ENCODE peak calls at places on chromosome 5, in five cellular contexts. Q is WTC11, B is body of pancreas, T is neural crest cell, X is fibroblast of pulmonary artery. Z is an unnamed sample.

GRCh38 chr5:98769256-98770157 is 4.0 kb upstream of the RGMB start:
- DNase-seq in B (peak; percentile 49), T (peak; percentile 27), Q (peak; percentile 59), X (peak; percentile 53), Z (peak; percentile 56)

GRCh38 chr5:33445808-33446207 is 5.0 kb downstream of the TARS1 start:
- DNase-seq in Q (no peak), B (no peak), X (no peak), T (no peak), Z (no peak)

GRCh38 chr5:176780071-176780850 is 30.1 kb upstream of the UNC5A start:
- DNase-seq in X (no peak), Q (no peak), B (no peak), T (no peak), Z (no peak)

GRCh38 chr5:54725391-54726280 is 208.1 kb downstream of the SNX18 start:
- DNase-seq in Q (no peak), X (no peak), T (no peak), B (no peak), Z (no peak)

GRCh38 chr5:115192098-115192497 is 22.4 kb upstream of the TRIM36 start:
- DNase-seq in Q (no peak), X (no peak), T (no peak), B (no peak), Z (no peak)

GRCh38 chr5:159933531-159934485 is 17.5 kb downstream of the ADRA1B start:
- DNase-seq in X (no peak), T (no peak), Q (no peak), B (no peak), Z (no peak)

GRCh38 chr5:156683509-156683908 is 166.6 kb upstream of the PPP1R2B start:
- DNase-seq in T (no peak), X (no peak), Q (no peak), B (no peak), Z (no peak)

GRCh38 chr5:111583761-111584203 is 71.4 kb upstream of the STARD4 start:
- DNase-seq in B (no peak), T (no peak), Q (no peak), X (no peak), Z (peak; percentile 54)

GRCh38 chr5:132825165-132825823 is 5.2 kb downstream of the SHROOM1 start:
- DNase-seq in T (no peak), B (no peak), Q (peak; percentile 71), X (no peak), Z (no peak)

GRCh38 chr5:132497488-132497997 is 7.0 kb upstream of the IRF1 start:
- DNase-seq in B (peak; percentile 81), Q (no peak), X (peak; percentile 94), T (no peak), Z (peak; percentile 94)

GRCh38 chr5:58447231-58447630 is 12.7 kb downstream of the PLK2 start:
- DNase-seq in T (no peak), X (peak; percentile 18), B (no peak), Q (no peak), Z (no peak)

GRCh38 chr5:131640043-131640856 is 5.2 kb upstream of the RAPGEF6 start:
- DNase-seq in Q (no peak), X (peak; percentile 42), B (no peak), T (no peak), Z (peak; percentile 50)

GRCh38 chr5:149030392-149030791 is 32.5 kb downstream of the SH3TC2 start:
- DNase-seq in T (no peak), B (no peak), Q (no peak), X (no peak), Z (no peak)

GRCh38 chr5:132460835-132461230 is 29.7 kb downstream of the IRF1 start:
- DNase-seq in T (no peak), X (no peak), B (no peak), Q (no peak), Z (no peak)

GRCh38 chr5:14708551-14708950 is 44.0 kb downstream of the OTULIN start:
- DNase-seq in T (no peak), Q (no peak), X (no peak), B (no peak), Z (no peak)

GRCh38 chr5:55864606-55865541 is 13.7 kb downstream of the IL31RA start:
- DNase-seq in X (peak; percentile 61), B (peak; percentile 10), T (no peak), Q (no peak), Z (no peak)

GRCh38 chr5:92514901-92515300 is 1066.1 kb downstream of the NR2F1-AS1 start:
- DNase-seq in Q (no peak), B (no peak), X (no peak), T (no peak), Z (peak; percentile 8)

DNA sequence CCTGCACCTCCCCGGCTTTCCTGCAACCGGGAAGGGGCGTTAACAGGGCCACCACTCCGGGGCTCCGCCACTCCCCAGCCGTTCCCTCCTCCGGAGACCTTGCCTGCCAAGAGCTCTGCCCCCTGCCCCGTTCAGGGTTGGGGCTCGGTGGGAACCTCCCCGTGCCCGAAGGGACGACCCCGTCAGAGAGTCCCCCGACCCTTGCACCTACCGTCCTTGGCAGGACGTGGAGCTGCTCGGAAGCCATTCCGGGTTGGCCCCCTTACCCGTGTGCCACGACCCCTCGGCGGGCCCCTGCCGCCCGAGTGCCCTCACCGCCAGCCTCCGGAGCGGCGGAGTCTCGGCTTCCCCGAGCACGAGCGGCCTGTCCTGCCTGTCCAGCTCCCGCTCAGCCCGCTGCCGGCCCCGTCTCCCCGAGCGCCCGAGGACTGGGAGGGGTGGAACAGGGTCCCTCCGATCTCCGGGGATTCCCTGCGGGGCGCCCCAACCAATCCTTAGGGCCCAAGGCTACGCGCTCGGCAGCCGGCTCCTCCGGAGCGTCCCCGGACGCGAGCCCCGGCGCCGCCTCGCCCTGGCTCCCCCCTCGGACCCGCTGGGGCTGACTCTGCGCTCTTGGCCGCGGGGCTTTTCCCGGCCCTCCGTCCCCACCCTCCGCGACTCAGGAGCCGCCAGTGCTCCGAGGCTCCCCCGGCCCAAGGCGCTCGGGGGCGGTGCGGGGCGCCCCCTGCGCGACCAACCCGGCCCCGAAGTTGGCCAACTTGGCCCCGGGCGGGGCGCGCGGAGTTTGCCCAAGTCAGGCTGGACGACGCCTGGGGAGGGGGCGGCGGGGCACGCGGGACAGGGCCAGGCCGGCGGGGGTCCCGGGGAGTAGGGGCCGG is 721 bp downstream of the ADAMTS2 start:
- DNase-seq in Q (peak; percentile 30), T (peak; percentile 27), X (no peak), B (no peak), Z (peak; percentile 16)
- TF ChIP-seq CTCF in Q (no peak), T (peak; percentile 25), X (no peak), B (no peak), Z (peak; percentile 0)

GRCh38 chr5:72525816-72526215 is 18.6 kb upstream of the ZNF366 start:
- DNase-seq in X (peak; percentile 94), Q (no peak), T (no peak), B (peak; percentile 34), Z (peak; percentile 67)

GRCh38 chr5:72537166-72537565 is 30.0 kb upstream of the ZNF366 start:
- DNase-seq in X (no peak), Q (no peak), B (no peak), T (no peak), Z (no peak)

GRCh38 chr5:72529383-72529782 is 22.2 kb upstream of the ZNF366 start:
- DNase-seq in T (no peak), B (no peak), X (no peak), Q (no peak), Z (no peak)

DNA sequence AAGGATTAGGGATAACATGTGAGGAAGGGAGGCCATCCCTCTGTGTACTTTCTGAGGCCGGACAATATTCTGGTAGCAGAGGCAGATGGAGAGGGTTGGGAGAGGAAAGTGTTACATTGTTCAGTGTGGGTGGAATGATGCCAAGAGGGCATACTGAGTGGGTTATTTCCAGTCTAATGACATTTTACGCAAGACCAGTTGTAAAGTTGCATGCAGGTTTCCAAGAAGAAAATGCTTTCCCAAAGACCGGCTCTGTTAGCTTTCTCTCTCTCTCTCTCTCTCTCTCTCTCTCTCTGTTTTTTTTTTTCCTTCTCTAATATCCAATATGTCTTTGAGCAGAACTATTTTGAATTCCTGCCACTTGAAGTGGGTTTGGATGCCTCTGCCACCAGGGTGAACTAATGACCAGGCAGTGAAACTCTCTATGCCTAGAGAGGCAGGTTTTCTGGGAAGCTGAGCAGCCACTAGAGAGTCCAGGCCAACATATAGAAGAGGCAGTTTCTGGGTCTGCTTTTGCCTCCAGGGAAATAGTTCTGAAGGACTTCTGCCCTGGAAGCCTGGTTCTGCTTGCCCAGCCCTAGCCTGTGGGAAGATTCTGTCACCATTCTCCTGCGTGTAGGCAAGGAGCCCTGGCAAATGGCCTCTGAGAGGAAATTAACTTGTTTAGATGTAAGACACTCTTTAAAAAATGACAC is 24.4 kb upstream of the ZNF366 start:
- DNase-seq in B (no peak), X (peak; percentile 56), Q (no peak), T (no peak), Z (peak; percentile 39)
- TF ChIP-seq CTCF in B (no peak), X (no peak), Q (no peak), T (no peak), Z (no peak)

GRCh38 chr5:154898210-154898609 is 39.8 kb downstream of the CNOT8 start:
- DNase-seq in Q (no peak), X (no peak), B (no peak), T (no peak), Z (no peak)

GRCh38 chr5:154893381-154893780 is 35.0 kb downstream of the CNOT8 start:
- DNase-seq in B (no peak), Q (no peak), X (no peak), T (no peak), Z (no peak)

GRCh38 chr5:154899107-154899816 is 38.7 kb downstream of the GEMIN5 start:
- DNase-seq in B (no peak), X (no peak), T (no peak), Q (no peak), Z (peak; percentile 5)

GRCh38 chr5:154895606-154896561 is 37.5 kb downstream of the CNOT8 start:
- DNase-seq in Q (no peak), X (no peak), T (no peak), B (no peak), Z (no peak)

GRCh38 chr5:154896562-154896919 is 38.1 kb downstream of the CNOT8 start:
- DNase-seq in Q (no peak), B (no peak), T (no peak), X (no peak), Z (no peak)
- TF ChIP-seq CTCF in Q (no peak), B (no peak), T (no peak), X (no peak), Z (no peak)

GRCh38 chr5:125412561-125413535 is 666.4 kb upstream of the ZNF608 start:
- DNase-seq in B (peak; percentile 80), T (peak; percentile 60), X (peak; percentile 85), Q (peak; percentile 75), Z (peak; percentile 69)
- TF ChIP-seq CTCF in B (peak; percentile 41), T (peak; percentile 48), X (peak; percentile 65), Q (no peak), Z (peak; percentile 44)

DNA sequence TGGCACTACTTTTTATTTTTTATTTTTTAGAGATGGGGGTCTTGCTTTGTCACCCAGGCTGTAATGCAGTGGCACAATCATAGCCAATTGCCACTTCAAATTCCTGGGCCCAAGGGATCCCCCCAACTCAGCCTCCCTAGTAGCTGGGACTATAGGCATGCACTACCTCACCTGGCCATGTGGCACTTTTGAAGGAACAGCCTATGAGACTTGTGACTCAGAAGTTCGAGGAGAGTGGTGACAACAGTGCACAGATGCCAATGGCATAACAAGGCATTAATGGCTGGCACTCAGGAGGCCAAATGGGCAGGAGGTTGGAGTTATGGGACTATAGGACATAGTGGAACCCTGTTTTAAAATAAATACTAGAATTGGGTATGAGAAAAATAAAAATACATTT is 33.7 kb downstream of the ANKRD31 start:
- DNase-seq in X (no peak), T (no peak), Q (no peak), B (no peak), Z (no peak)
- TF ChIP-seq CTCF in X (no peak), T (no peak), Q (no peak), B (no peak), Z (no peak)

Z was measured in fibroblast of the aortic adventitia.